ENCODE peak calls at places on chromosomes 11 and 22, in four cellular contexts. T is brain microvascular endothelial cell, P is left ventricle myocardium inferior, H is fibroblast of pulmonary artery. C is an unnamed sample.

GRCh38 chr22:22406445-22406844 is 102.1 kb downstream of the ZNF280B start:
- DNase-seq in P (no peak), H (no peak), T (no peak), C (no peak)

GRCh38 chr22:38017272-38017920 is 33.0 kb upstream of the SOX10 start:
- DNase-seq in P (peak; percentile 87), H (peak; percentile 73), T (peak; percentile 30), C (no peak)

GRCh38 chr11:70398834-70399680 is 728 bp downstream of the CTTN start:
- DNase-seq in P (no peak), T (no peak), H (no peak), C (no peak)

GRCh38 chr11:68767672-68768071 is 16.4 kb upstream of the TESMIN start:
- DNase-seq in P (no peak), T (no peak), H (no peak), C (no peak)

GRCh38 chr11:102829671-102830070 is 13.7 kb downstream of the MMP3 start:
- DNase-seq in H (no peak), T (no peak), P (no peak), C (no peak)

GRCh38 chr11:130908770-130909625 is 7.3 kb downstream of the SNX19 start:
- DNase-seq in T (peak; percentile 85), P (no peak), H (peak; percentile 81), C (no peak)

GRCh38 chr11:42770444-42771065 is 541.2 kb upstream of the API5 start:
- DNase-seq in H (peak; percentile 30), P (no peak), T (no peak), C (no peak)

GRCh38 chr11:75916882-75917281 is 101.9 kb downstream of the UVRAG start:
- DNase-seq in H (no peak), P (no peak), T (no peak), C (no peak)

GRCh38 chr22:19107730-19108074 is 14.5 kb downstream of the DGCR2 start:
- DNase-seq in H (no peak), P (no peak), T (no peak), C (no peak)

GRCh38 chr11:8209208-8209807 is 40.5 kb upstream of the RIC3 start:
- DNase-seq in T (no peak), H (no peak), P (peak; percentile 33), C (no peak)

GRCh38 chr11:126595560-126595959 is 240.1 kb downstream of the ST3GAL4 start:
- DNase-seq in H (no peak), T (no peak), P (no peak), C (no peak)

GRCh38 chr11:47786373-47786772 is 19.2 kb upstream of the FNBP4 start:
- DNase-seq in P (peak; percentile 81), H (peak; percentile 62), T (no peak), C (no peak)

GRCh38 chr11:14414470-14415461 is 55.8 kb upstream of the RRAS2 start:
- DNase-seq in P (no peak), H (no peak), T (no peak), C (peak; percentile 79)

GRCh38 chr11:2931771-2932738 is 2.8 kb upstream of the PHLDA2 start:
- DNase-seq in T (no peak), P (no peak), H (no peak), C (no peak)

GRCh38 chr11:2929880-2930704 is 872 bp upstream of the PHLDA2 start:
- DNase-seq in H (no peak), T (peak; percentile 70), P (no peak), C (no peak)

GRCh38 chr11:2929511-2929879 is 275 bp upstream of the PHLDA2 start:
- DNase-seq in T (peak; percentile 56), P (no peak), H (peak; percentile 66), C (peak; percentile 40)

GRCh38 chr11:2931416-2931746 is 2.2 kb upstream of the PHLDA2 start:
- DNase-seq in T (no peak), H (no peak), P (no peak), C (no peak)

GRCh38 chr11:2930705-2931415 is 1.6 kb upstream of the PHLDA2 start:
- DNase-seq in P (peak; percentile 51), H (peak; percentile 49), T (peak; percentile 24), C (peak; percentile 38)
- TF ChIP-seq CTCF in P (peak; percentile 61), H (peak; percentile 35), T (peak; percentile 72), C (no peak)

GRCh38 chr11:72743321-72744221 is 8.6 kb downstream of the ARAP1 start:
- DNase-seq in H (no peak), T (no peak), P (no peak), C (peak; percentile 31)

GRCh38 chr11:72741429-72741833 is 10.8 kb downstream of the ARAP1 start:
- DNase-seq in T (peak; percentile 13), P (peak; percentile 42), H (no peak), C (no peak)

GRCh38 chr11:72740562-72741428 is 11.4 kb downstream of the ARAP1 start:
- DNase-seq in P (no peak), T (no peak), H (no peak), C (no peak)

GRCh38 chr11:72742522-72743320 is 9.5 kb downstream of the ARAP1 start:
- DNase-seq in P (no peak), T (no peak), H (no peak), C (no peak)

GRCh38 chr11:72741849-72742521 is 10.2 kb downstream of the ARAP1 start:
- DNase-seq in T (no peak), P (no peak), H (peak; percentile 26), C (no peak)
- H3K4me3 ChIP-seq in T (no peak overlapping the region), P (no peak overlapping the region), H (no peak overlapping the region), C (no peak overlapping the region)

GRCh38 chr11:44565008-44565745 is at the start of gene CD82:
- DNase-seq in H (peak; percentile 98), T (peak; percentile 99), P (peak; percentile 100), C (peak; percentile 95)

GRCh38 chr11:44566952-44567875 is 1.8 kb downstream of the CD82 start:
- DNase-seq in H (no peak), P (no peak), T (no peak), C (peak; percentile 34)

GRCh38 chr11:44566559-44566949 is 1.1 kb downstream of the CD82 start:
- DNase-seq in H (no peak), T (no peak), P (no peak), C (no peak)

GRCh38 chr11:44564653-44565007 is 833 bp upstream of the CD82 start:
- DNase-seq in P (peak; percentile 84), T (peak; percentile 65), H (peak; percentile 84), C (no peak)

GRCh38 chr11:44565746-44566558 is 489 bp downstream of the CD82 start:
- DNase-seq in T (no peak), H (no peak), P (no peak), C (no peak)
- TF ChIP-seq CTCF in T (no peak), H (no peak), P (no peak), C (no peak)

GRCh38 chr22:42644422-42645340 is 4.3 kb upstream of the ATP5MGL start:
- DNase-seq in H (peak; percentile 62), T (no peak), P (peak; percentile 67), C (no peak)
- H3K4me3 ChIP-seq in H (no peak overlapping the region), T (peak overlapping the region; percentile 5), P (peak overlapping the region; percentile 78), C (no peak overlapping the region)

GRCh38 chr11:31641477-31642062 is 132.0 kb downstream of the ELP4 start:
- DNase-seq in P (no peak), H (peak; percentile 57), T (no peak), C (no peak)
- TF ChIP-seq CTCF in P (peak; percentile 70), H (peak; percentile 70), T (peak; percentile 82), C (no peak)

GRCh38 chr22:46539169-46539568 is 1.7 kb upstream of the CELSR1 start:
- DNase-seq in H (no peak), T (no peak), P (no peak), C (no peak)
- H3K4me3 ChIP-seq in H (no peak overlapping the region), T (peak overlapping the region; percentile 53), P (peak overlapping the region; percentile 70), C (no peak overlapping the region)

GRCh38 chr11:66067640-66068039 is 2.4 kb upstream of the PACS1 start:
- DNase-seq in T (no peak), H (no peak), P (no peak), C (no peak)

GRCh38 chr11:66068154-66068821 is 1.8 kb upstream of the PACS1 start:
- DNase-seq in H (peak; percentile 83), T (peak; percentile 67), P (peak; percentile 69), C (peak; percentile 85)

GRCh38 chr11:66069715-66070603 is at the start of gene PACS1:
- DNase-seq in T (peak; percentile 58), P (peak; percentile 86), H (peak; percentile 88), C (peak; percentile 82)

GRCh38 chr11:66070604-66071325 is 693 bp downstream of the PACS1 start:
- DNase-seq in H (peak; percentile 50), P (peak; percentile 68), T (no peak), C (peak; percentile 37)

GRCh38 chr11:66068923-66069714 is 953 bp upstream of the PACS1 start:
- DNase-seq in H (peak; percentile 56), P (peak; percentile 40), T (peak; percentile 48), C (peak; percentile 48)
- TF ChIP-seq CTCF in H (peak; percentile 8), P (no peak), T (peak; percentile 43), C (no peak)

DNA sequence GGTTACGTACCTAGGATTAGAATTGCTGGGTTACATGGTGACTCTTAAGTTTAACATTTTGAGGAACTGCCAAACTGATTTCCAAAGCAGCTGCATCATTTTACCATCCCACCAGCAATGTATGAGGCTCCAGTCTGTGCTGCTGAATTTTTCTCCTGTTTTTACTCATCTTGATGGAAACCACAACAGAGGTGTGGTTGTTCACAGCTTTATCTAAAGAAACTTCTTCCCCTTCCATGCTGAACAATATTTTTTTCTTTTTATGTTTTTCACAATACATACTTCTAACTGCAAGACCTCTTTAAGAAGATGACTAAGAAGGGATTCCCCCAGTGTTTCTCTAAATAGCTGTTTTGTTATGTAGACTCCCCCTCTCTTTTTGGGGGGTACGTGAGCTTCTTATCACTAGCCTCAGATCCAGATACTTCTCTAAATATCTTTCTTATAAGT is 24.0 kb downstream of the TCP11L1 start:
- DNase-seq in H (peak; percentile 70), T (peak; percentile 20), P (no peak), C (no peak)
- H3K4me3 ChIP-seq in H (no peak overlapping the region), T (no peak overlapping the region), P (no peak overlapping the region), C (no peak overlapping the region)

GRCh38 chr11:24509114-24509513 is 12.3 kb downstream of the LUZP2 start:
- DNase-seq in P (no peak), H (peak; percentile 46), T (no peak), C (no peak)
- TF ChIP-seq CTCF in P (no peak), H (peak; percentile 52), T (peak; percentile 45), C (no peak)

C was measured in CD8-positive, alpha-beta T cell.